ENCODE peak calls at places on chromosome 14, in eight cellular contexts. V is uterus, E is sigmoid colon, O is GM10248, Y is astrocyte of the spinal cord, X is left ventricle myocardium inferior, M is fibroblast of lung, C is stomach. P is an unnamed sample.
A peak's percentile ranks its signal among the peaks of the same experiment; 100 is the strongest.

GRCh38 chr14:22657861-22658260 is 13.7 kb upstream of the OR6J1 start:
- DNase-seq in V (no peak), E (no peak), O (peak; percentile 39), Y (peak; percentile 70), X (no peak), M (peak; percentile 78), C (no peak), P (peak; percentile 41)

GRCh38 chr14:24979725-24980239 is 70.2 kb downstream of the STXBP6 start:
- DNase-seq in V (no peak), E (no peak), O (peak; percentile 11), Y (no peak), X (no peak), M (no peak), C (no peak), P (no peak)

GRCh38 chr14:60720391-60720790 is 3.8 kb downstream of the SIX4 start:
- DNase-seq in V (no peak), E (no peak), O (no peak), Y (no peak), X (no peak), M (no peak), C (no peak), P (no peak)

GRCh38 chr14:103310576-103311095 is 23.4 kb upstream of the EIF5 start:
- DNase-seq in V (no peak), E (no peak), O (no peak), Y (no peak), X (no peak), M (no peak), C (no peak), P (no peak)

GRCh38 chr14:57287745-57288144 is 19.0 kb downstream of the AP5M1 start:
- DNase-seq in V (no peak), E (no peak), O (no peak), Y (no peak), X (no peak), M (no peak), C (no peak), P (no peak)

GRCh38 chr14:103448097-103448496 is 62.9 kb downstream of the MARK3 start:
- DNase-seq in V (no peak), E (no peak), O (no peak), Y (no peak), X (no peak), M (no peak), C (no peak), P (no peak)

GRCh38 chr14:72433511-72433910 is 460.4 kb downstream of the DPF3 start:
- DNase-seq in V (no peak), E (no peak), O (no peak), Y (peak; percentile 44), X (no peak), M (peak; percentile 34), C (no peak), P (peak; percentile 19)

GRCh38 chr14:21455592-21455911 is 371 bp downstream of the CHD8 start:
- DNase-seq in V (no peak), E (no peak), O (no peak), Y (no peak), X (no peak), M (no peak), C (no peak), P (peak; percentile 25)

GRCh38 chr14:65854215-65854614 is 441.7 kb downstream of the FUT8 start:
- DNase-seq in V (no peak), E (no peak), O (no peak), Y (no peak), X (no peak), M (no peak), C (peak; percentile 48), P (no peak)

GRCh38 chr14:77268989-77269595 is 1.9 kb downstream of the NGB start:
- DNase-seq in V (no peak), E (no peak), O (no peak), Y (no peak), X (no peak), M (no peak), C (no peak), P (no peak)

GRCh38 chr14:43792980-43793379 is 714.1 kb downstream of the FSCB start:
- DNase-seq in V (no peak), E (no peak), O (no peak), Y (no peak), X (no peak), M (no peak), C (no peak), P (no peak)

GRCh38 chr14:52039124-52039815 is 29.6 kb downstream of the NID2 start:
- DNase-seq in V (no peak), E (no peak), O (no peak), Y (no peak), X (no peak), M (no peak), C (no peak), P (no peak)

GRCh38 chr14:42214981-42215491 is 608.4 kb downstream of the LRFN5 start:
- DNase-seq in V (no peak), E (no peak), O (no peak), Y (peak; percentile 81), X (no peak), M (peak; percentile 85), C (no peak), P (peak; percentile 19)

GRCh38 chr14:64060648-64061096 is 207.9 kb downstream of the SYNE2 start:
- DNase-seq in V (no peak), E (no peak), O (no peak), Y (no peak), X (no peak), M (no peak), C (no peak), P (no peak)

GRCh38 chr14:96681826-96682225 is 115.4 kb upstream of the VRK1 start:
- DNase-seq in V (no peak), E (no peak), O (no peak), Y (peak; percentile 2), X (no peak), M (no peak), C (no peak), P (no peak)

GRCh38 chr14:94646481-94646880 is 34.3 kb downstream of the SERPINA3 start:
- DNase-seq in V (no peak), E (peak; percentile 35), O (no peak), Y (peak; percentile 86), X (no peak), M (no peak), C (no peak), P (no peak)

GRCh38 chr14:59944909-59945308 is 25.0 kb downstream of the LRRC9 start:
- DNase-seq in V (no peak), E (no peak), O (no peak), Y (no peak), X (no peak), M (no peak), C (no peak), P (no peak)

GRCh38 chr14:71139058-71139946 is 232.0 kb downstream of the PCNX1 start:
- DNase-seq in V (no peak), E (no peak), O (peak; percentile 78), Y (peak; percentile 56), X (peak; percentile 37), M (peak; percentile 51), C (peak; percentile 54), P (peak; percentile 31)

GRCh38 chr14:79571361-79571760 is 639.9 kb downstream of the DIO2 start:
- DNase-seq in V (no peak), E (no peak), O (no peak), Y (no peak), X (no peak), M (no peak), C (no peak), P (no peak)

GRCh38 chr14:103699901-103700752 is 15.1 kb downstream of the XRCC3 start:
- DNase-seq in V (no peak), E (no peak), O (no peak), Y (no peak), X (peak; percentile 21), M (no peak), C (no peak), P (no peak)

GRCh38 chr14:49584058-49584457 is 2.1 kb downstream of the RPS29 start:
- DNase-seq in V (no peak), E (no peak), O (no peak), Y (no peak), X (no peak), M (no peak), C (no peak), P (no peak)

GRCh38 chr14:26730929-26731618 is 133.2 kb upstream of the NOVA1 start:
- DNase-seq in V (no peak), E (no peak), O (no peak), Y (no peak), X (no peak), M (peak; percentile 34), C (no peak), P (no peak)

GRCh38 chr14:50559990-50560928 is at the start of gene ATL1:
- DNase-seq in V (peak; percentile 70), E (peak; percentile 90), O (peak; percentile 64), Y (peak; percentile 72), X (peak; percentile 75), M (peak; percentile 76), C (peak; percentile 68), P (peak; percentile 28)

GRCh38 chr14:91419044-91419397 is 1.4 kb upstream of the CCDC88C start:
- DNase-seq in V (no peak), E (no peak), O (no peak), Y (no peak), X (no peak), M (no peak), C (peak; percentile 24), P (no peak)
- TF ChIP-seq CTCF in V (no peak), E (no peak), O (no peak), Y (no peak), X (no peak), M (no peak), C (no peak), P (peak; percentile 76)

DNA sequence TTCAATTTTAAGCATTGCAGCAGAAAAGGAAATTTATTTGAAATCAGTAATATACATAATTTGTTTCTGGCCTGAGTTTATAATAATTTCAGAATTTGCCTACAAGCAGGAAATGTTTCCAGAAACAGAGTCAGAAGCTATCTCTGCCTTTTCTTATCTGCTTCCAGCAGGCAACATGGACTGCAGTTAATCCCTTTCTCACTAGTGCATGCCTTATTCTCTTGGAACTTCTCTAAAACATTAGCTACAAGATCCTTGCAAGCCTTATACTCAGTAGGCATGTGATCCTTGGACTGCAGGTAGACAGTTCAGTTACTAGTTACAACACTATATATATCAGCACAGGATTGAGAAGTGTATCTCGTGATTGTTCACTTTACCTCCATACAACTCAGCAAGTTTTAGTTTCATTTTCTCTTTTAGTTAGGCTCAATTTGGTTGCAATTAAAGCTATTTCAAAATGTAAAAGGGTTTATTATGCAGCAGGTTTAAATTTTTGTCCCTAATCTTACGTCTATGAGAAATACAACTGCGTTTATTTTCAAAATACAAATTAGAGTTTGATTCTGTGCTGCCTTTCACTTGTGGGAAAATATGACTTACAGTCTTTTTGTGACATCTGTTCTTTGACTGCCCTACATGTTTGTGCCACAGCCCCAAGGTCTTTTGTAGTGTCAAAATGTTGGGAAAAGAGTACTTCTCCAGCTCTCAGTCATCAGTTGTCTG is 709.1 kb upstream of the FOXG1 start:
- DNase-seq in V (no peak), E (no peak), O (no peak), Y (peak; percentile 23), X (no peak), M (no peak), C (no peak), P (no peak)
- TF ChIP-seq CTCF in V (no peak), E (no peak), O (no peak), Y (no peak), X (no peak), M (no peak), C (no peak), P (no peak)

GRCh38 chr14:90397401-90398314 is 829 bp downstream of the CALM1 start:
- DNase-seq in V (peak; percentile 50), E (peak; percentile 81), O (peak; percentile 72), Y (peak; percentile 46), X (peak; percentile 76), M (peak; percentile 37), C (peak; percentile 51), P (peak; percentile 37)
- TF ChIP-seq CTCF in V (no peak), E (no peak), O (no peak), Y (no peak), X (no peak), M (no peak), C (no peak), P (peak; percentile 27)

GRCh38 chr14:104968541-104969401 is 9.4 kb downstream of the AHNAK2 start:
- DNase-seq in V (peak; percentile 79), E (peak; percentile 88), O (no peak), Y (no peak), X (no peak), M (no peak), C (no peak), P (peak; percentile 24)
- TF ChIP-seq CTCF in V (no peak), E (no peak), O (no peak), Y (peak; percentile 6), X (no peak), M (no peak), C (no peak), P (no peak)